ENCODE peak calls at places on chromosomes 11 and 22, in six cellular contexts. E, X, S, Z, R and J are unnamed samples.

GRCh38 chr11:23570828-23571227 is 710.6 kb upstream of the CCDC179 start:
- DNase-seq in E (no peak), X (no peak), S (no peak), Z (peak), R (no peak), J (no peak)

GRCh38 chr11:112962854-112963367 is 1.7 kb downstream of the NCAM1 start:
- DNase-seq in E (peak), X (peak), S (no peak), Z (no peak), R (peak), J (no peak)

GRCh38 chr11:35208795-35209194 is 69.8 kb downstream of the CD44 start:
- DNase-seq in E (no peak), X (no peak), S (no peak), Z (no peak), R (no peak), J (no peak)

GRCh38 chr11:18907391-18907790 is 31.8 kb downstream of the MRGPRX1 start:
- DNase-seq in E (no peak), X (no peak), S (no peak), Z (peak), R (no peak), J (no peak)

GRCh38 chr11:44497995-44498394 is 67.5 kb upstream of the CD82 start:
- DNase-seq in E (no peak), X (no peak), S (no peak), Z (no peak), R (no peak), J (no peak)

GRCh38 chr22:44211946-44212930 is 31.5 kb downstream of the PARVG start:
- DNase-seq in E (peak), X (no peak), S (no peak), Z (peak), R (no peak), J (no peak)

GRCh38 chr22:49015459-49015858 is 812.2 kb downstream of the BRD1 start:
- DNase-seq in E (no peak), X (peak), S (no peak), Z (no peak), R (no peak), J (no peak)

GRCh38 chr11:81644239-81644840 is 1089.3 kb downstream of the FAM181B start:
- DNase-seq in E (no peak), X (no peak), S (peak), Z (peak), R (peak), J (peak)

GRCh38 chr11:2807801-2808241 is 77.8 kb downstream of the CDKN1C start:
- DNase-seq in E (peak), X (peak), S (no peak), Z (no peak), R (no peak), J (no peak)

GRCh38 chr11:405976-406795 is 8.6 kb downstream of the SIGIRR start:
- DNase-seq in E (no peak), X (peak), S (no peak), Z (no peak), R (no peak), J (no peak)
- TF ChIP-seq CTCF in E (no peak), X (no peak), S (no peak), Z (no peak), R (no peak), J (no peak)

GRCh38 chr22:21104126-21104691 is 58.5 kb downstream of the LRRC74B start:
- DNase-seq in E (no peak), X (no peak), S (no peak), Z (no peak), R (no peak), J (no peak)
- TF ChIP-seq CTCF in E (no peak), X (no peak), S (peak), Z (no peak), R (no peak), J (no peak)

DNA sequence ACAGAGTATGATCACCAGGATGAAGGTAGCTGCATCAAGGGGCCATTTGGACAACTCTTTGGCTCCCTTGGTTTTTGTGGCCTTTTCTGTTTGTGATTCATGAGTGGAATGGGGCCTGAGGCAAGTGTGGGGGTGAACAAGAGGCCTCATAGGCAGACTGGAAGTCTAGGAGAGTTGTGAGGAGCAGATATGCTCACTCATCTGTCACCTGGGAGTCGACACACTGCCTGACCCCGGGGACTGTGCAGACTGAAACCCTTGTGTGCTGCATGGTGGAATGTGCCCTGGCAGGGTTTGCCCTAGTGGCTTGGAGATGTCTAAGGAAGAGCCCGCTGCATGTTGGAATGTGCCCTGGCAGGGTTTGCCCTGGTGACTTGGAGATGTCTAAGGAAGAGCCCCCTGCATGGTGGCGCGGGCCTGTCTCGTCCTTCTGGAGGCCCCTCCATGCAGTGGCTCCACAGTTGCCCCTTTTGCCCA is 60.0 kb downstream of the MED15 start:
- DNase-seq in E (no peak), X (no peak), S (no peak), Z (peak), R (no peak), J (no peak)
- TF ChIP-seq CTCF in E (no peak), X (no peak), S (no peak), Z (no peak), R (no peak), J (no peak)

GRCh38 chr11:28108909-28109308 is 721 bp downstream of the METTL15 start:
- DNase-seq in E (no peak), X (no peak), S (no peak), Z (no peak), R (no peak), J (no peak)

GRCh38 chr11:28107726-28108618 is at the start of the genes KIF18A and METTL15:
- DNase-seq in E (peak), X (peak), S (peak), Z (peak), R (peak), J (peak)

GRCh38 chr11:28110839-28111235 is 2.6 kb downstream of the METTL15 start:
- DNase-seq in E (no peak), X (no peak), S (no peak), Z (no peak), R (no peak), J (no peak)

GRCh38 chr11:28107331-28107725 is 628 bp downstream of the KIF18A start:
- DNase-seq in E (no peak), X (no peak), S (no peak), Z (peak), R (peak), J (peak)

GRCh38 chr11:28110108-28110838 is 2.1 kb downstream of the METTL15 start:
- DNase-seq in E (peak), X (peak), S (no peak), Z (peak), R (peak), J (peak)
- TF ChIP-seq CTCF in E (no peak), X (no peak), S (no peak), Z (no peak), R (no peak), J (no peak)

DNA sequence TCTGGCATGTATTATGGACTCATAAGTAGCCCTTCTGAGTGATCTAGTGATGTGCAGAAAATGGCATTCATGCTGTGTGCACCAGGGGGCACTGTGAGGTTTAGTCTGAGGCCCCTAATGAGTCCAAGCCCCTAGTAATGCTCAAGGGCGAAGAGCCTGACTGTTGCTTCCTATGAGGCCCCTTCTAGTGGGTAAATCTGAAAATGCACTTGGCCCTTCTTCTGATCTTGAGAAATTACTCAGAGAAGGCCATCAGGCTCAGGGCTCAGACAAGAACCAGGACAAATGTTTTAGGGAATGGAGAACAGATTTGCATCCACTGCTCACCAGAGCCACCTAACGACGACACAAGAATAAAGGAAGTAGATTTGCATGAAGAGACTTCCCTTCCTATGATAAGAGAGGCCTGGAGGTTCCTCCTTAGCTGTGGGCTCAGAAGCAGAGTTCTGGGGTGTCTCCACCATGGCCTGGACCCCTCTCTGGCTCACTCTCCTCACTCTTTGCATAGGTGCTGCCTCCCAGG is 75.8 kb downstream of the GGTLC2 start:
- DNase-seq in E (no peak), X (no peak), S (no peak), Z (peak), R (peak), J (peak)
- TF ChIP-seq CTCF in E (peak), X (peak), S (peak), Z (peak), R (peak), J (peak)

DNA sequence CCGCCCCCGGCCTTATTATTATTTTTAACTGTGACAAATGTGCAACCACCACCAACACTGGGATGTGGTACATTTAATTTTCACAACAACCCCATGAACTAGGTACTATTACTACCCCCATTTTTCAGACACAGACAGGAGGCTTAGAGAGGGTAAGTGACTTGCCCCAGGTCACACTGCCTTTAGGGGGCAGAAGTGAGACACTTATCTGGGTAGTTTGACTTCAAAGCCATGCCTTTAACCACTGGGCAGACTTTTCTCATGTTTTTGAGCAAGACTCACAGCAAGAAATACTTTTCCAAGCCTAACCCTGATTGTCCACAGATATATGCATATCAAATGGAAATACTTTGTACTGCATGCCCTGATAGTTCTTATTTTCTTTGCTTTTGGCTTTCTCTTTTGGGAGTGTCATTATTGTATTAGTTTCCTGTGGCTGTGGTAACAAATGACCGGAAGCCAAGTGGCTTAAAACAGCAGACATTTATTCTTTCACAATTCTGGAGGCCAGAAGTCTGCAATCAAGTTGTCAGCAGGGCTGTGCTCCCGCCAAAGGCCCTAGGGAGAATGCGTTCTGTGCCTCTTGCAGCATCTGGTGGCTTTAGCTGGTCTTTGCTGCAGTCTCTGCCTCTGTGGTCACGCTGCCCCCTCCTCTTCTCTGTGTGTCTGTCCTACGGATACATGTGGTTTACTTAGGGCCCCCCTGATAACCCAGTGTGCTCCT is 110.8 kb downstream of the GRIK4 start:
- DNase-seq in E (no peak), X (no peak), S (no peak), Z (peak), R (no peak), J (peak)
- TF ChIP-seq CTCF in E (no peak), X (peak), S (no peak), Z (peak), R (peak), J (no peak)